ENCODE peak calls at places on chromosomes 13 and 19, in eight cellular contexts. T, S, E, F, C, L, Y and N are unnamed samples.

GRCh38 chr19:17766543-17767131 is 15.4 kb downstream of the FCHO1 start:
- DNase-seq in T (peak; percentile 88), S (no peak), E (no peak), F (no peak), C (peak; percentile 81), L (peak; percentile 32), Y (peak; percentile 62), N (peak; percentile 74)

GRCh38 chr13:98571955-98572662 is 4.8 kb downstream of the STK24 start:
- DNase-seq in T (no peak), S (no peak), E (peak; percentile 25), F (no peak), C (no peak), L (no peak), Y (no peak), N (no peak)

GRCh38 chr13:24995225-24995804 is 100.6 kb upstream of the PABPC3 start:
- DNase-seq in T (no peak), S (no peak), E (peak; percentile 27), F (peak; percentile 30), C (peak; percentile 91), L (peak; percentile 66), Y (peak; percentile 57), N (peak; percentile 78)

GRCh38 chr13:84867246-84867645 is 932.0 kb downstream of the SLITRK6 start:
- DNase-seq in T (no peak), S (no peak), E (no peak), F (no peak), C (no peak), L (no peak), Y (no peak), N (no peak)

GRCh38 chr19:10424011-10424637 is 3.8 kb downstream of the PDE4A start:
- DNase-seq in T (peak; percentile 90), S (no peak), E (peak; percentile 61), F (no peak), C (no peak), L (no peak), Y (peak; percentile 80), N (peak; percentile 77)

GRCh38 chr13:97191615-97192014 is 30.5 kb upstream of the MBNL2 start:
- DNase-seq in T (no peak), S (no peak), E (no peak), F (no peak), C (peak; percentile 68), L (no peak), Y (no peak), N (no peak)

GRCh38 chr13:45691251-45691650 is 10.9 kb upstream of the CBY2 start:
- DNase-seq in T (no peak), S (no peak), E (no peak), F (no peak), C (no peak), L (no peak), Y (no peak), N (no peak)

GRCh38 chr13:44333950-44334675 is 39.5 kb upstream of the SERP2 start:
- DNase-seq in T (no peak), S (no peak), E (no peak), F (no peak), C (no peak), L (no peak), Y (no peak), N (no peak)